ENCODE peak calls at places on chromosomes 3 and 15, in five cellular contexts. One of them, this sample, is unnamed.

GRCh38 chr3:111299070-111299672 is 227.6 kb downstream of the NECTIN3 start:
- DNase-seq in H9: no peak
- DNase-seq in upper lobe of right lung: no peak
- DNase-seq in tibial artery: no peak
- DNase-seq in CD8-positive, alpha-beta T cell: no peak
- DNase-seq in this sample: no peak

GRCh38 chr15:38991701-38992100 is 427.1 kb upstream of the RASGRP1 start:
- DNase-seq in upper lobe of right lung: no peak
- DNase-seq in H9: no peak
- DNase-seq in tibial artery: no peak
- DNase-seq in CD8-positive, alpha-beta T cell: no peak
- DNase-seq in this sample: no peak

GRCh38 chr3:71504250-71505036 is 79.1 kb downstream of the FOXP1 start:
- DNase-seq in CD8-positive, alpha-beta T cell: no peak
- DNase-seq in upper lobe of right lung: no peak
- DNase-seq in H9: no peak
- DNase-seq in tibial artery: no peak
- DNase-seq in this sample: peak

GRCh38 chr3:147816770-147817169 is 407.6 kb downstream of the ZIC1 start:
- DNase-seq in upper lobe of right lung: no peak
- DNase-seq in tibial artery: peak
- DNase-seq in CD8-positive, alpha-beta T cell: no peak
- DNase-seq in H9: no peak
- DNase-seq in this sample: no peak

GRCh38 chr3:196193037-196193737 is 18.0 kb downstream of the ZDHHC19 start:
- DNase-seq in tibial artery: no peak
- DNase-seq in H9: no peak
- DNase-seq in upper lobe of right lung: no peak
- DNase-seq in CD8-positive, alpha-beta T cell: no peak
- DNase-seq in this sample: no peak

GRCh38 chr3:25350741-25351140 is 77.3 kb upstream of the RARB start:
- DNase-seq in upper lobe of right lung: no peak
- DNase-seq in H9: no peak
- DNase-seq in CD8-positive, alpha-beta T cell: no peak
- DNase-seq in tibial artery: no peak
- DNase-seq in this sample: no peak

GRCh38 chr3:131794766-131795381 is 239.9 kb downstream of the CPNE4 start:
- DNase-seq in upper lobe of right lung: no peak
- DNase-seq in H9: peak
- DNase-seq in tibial artery: no peak
- DNase-seq in CD8-positive, alpha-beta T cell: no peak
- DNase-seq in this sample: peak

GRCh38 chr15:30953183-30953582 is 38.2 kb downstream of the MTMR10 start:
- DNase-seq in upper lobe of right lung: no peak
- DNase-seq in H9: no peak
- DNase-seq in tibial artery: no peak
- DNase-seq in CD8-positive, alpha-beta T cell: no peak
- DNase-seq in this sample: no peak

GRCh38 chr3:52831500-52832301 is 1.2 kb upstream of the ITIH4 start:
- DNase-seq in upper lobe of right lung: no peak
- DNase-seq in CD8-positive, alpha-beta T cell: no peak
- DNase-seq in H9: no peak
- DNase-seq in tibial artery: peak
- DNase-seq in this sample: peak

GRCh38 chr3:189277711-189278110 is 105.9 kb downstream of the TPRG1 start:
- DNase-seq in tibial artery: no peak
- DNase-seq in upper lobe of right lung: no peak
- DNase-seq in CD8-positive, alpha-beta T cell: no peak
- DNase-seq in H9: no peak
- DNase-seq in this sample: no peak

GRCh38 chr3:11306815-11307589 is 34.8 kb downstream of the ATG7 start:
- DNase-seq in tibial artery: peak
- DNase-seq in upper lobe of right lung: no peak
- DNase-seq in CD8-positive, alpha-beta T cell: no peak
- DNase-seq in H9: no peak
- DNase-seq in this sample: no peak

GRCh38 chr3:11305509-11305908 is 33.3 kb downstream of the ATG7 start:
- DNase-seq in tibial artery: no peak
- DNase-seq in H9: no peak
- DNase-seq in upper lobe of right lung: no peak
- DNase-seq in CD8-positive, alpha-beta T cell: no peak
- DNase-seq in this sample: no peak

GRCh38 chr3:11300970-11301369 is 28.8 kb downstream of the ATG7 start:
- DNase-seq in upper lobe of right lung: no peak
- DNase-seq in tibial artery: no peak
- DNase-seq in CD8-positive, alpha-beta T cell: no peak
- DNase-seq in H9: no peak
- DNase-seq in this sample: no peak

GRCh38 chr3:11304160-11304559 is 32.0 kb downstream of the ATG7 start:
- DNase-seq in upper lobe of right lung: no peak
- DNase-seq in tibial artery: no peak
- DNase-seq in H9: no peak
- DNase-seq in CD8-positive, alpha-beta T cell: no peak
- DNase-seq in this sample: no peak

DNA sequence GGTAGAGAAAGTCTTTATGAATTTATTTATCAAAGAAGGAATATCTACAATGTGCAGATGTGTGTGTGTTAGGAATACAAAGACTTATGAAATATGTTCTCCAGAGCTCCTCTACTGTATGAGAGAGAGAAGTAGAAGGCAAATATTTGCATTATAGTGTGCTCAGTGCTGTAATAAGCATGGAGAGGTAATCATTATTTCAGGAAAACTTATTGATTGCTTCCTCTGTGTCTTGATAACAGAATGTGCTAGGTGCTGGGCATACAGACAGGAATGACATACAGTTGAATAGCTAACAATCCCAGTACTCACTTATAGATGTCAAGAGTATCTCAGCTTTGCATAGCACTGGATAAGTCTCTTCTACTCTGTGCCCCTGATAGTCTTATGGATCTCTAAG is 30.2 kb downstream of the ATG7 start:
- DNase-seq in upper lobe of right lung: no peak
- DNase-seq in tibial artery: no peak
- DNase-seq in H9: no peak
- DNase-seq in CD8-positive, alpha-beta T cell: no peak
- DNase-seq in this sample: no peak
- H3K27ac ChIP-seq in upper lobe of right lung: no peak
- H3K27ac ChIP-seq in tibial artery: no peak
- H3K27ac ChIP-seq in H9: no peak
- H3K27ac ChIP-seq in CD8-positive, alpha-beta T cell: no peak
- H3K27ac ChIP-seq in this sample: no peak

GRCh38 chr3:58532794-58533220 is 4.2 kb downstream of the ACOX2 start:
- DNase-seq in upper lobe of right lung: peak
- DNase-seq in CD8-positive, alpha-beta T cell: peak
- DNase-seq in H9: peak
- DNase-seq in tibial artery: peak
- DNase-seq in this sample: peak

GRCh38 chr3:58534592-58535494 is 2.1 kb downstream of the ACOX2 start:
- DNase-seq in CD8-positive, alpha-beta T cell: no peak
- DNase-seq in upper lobe of right lung: no peak
- DNase-seq in H9: no peak
- DNase-seq in tibial artery: no peak
- DNase-seq in this sample: no peak

GRCh38 chr3:58537412-58538301 is 667 bp upstream of the ACOX2 start:
- DNase-seq in tibial artery: no peak
- DNase-seq in CD8-positive, alpha-beta T cell: no peak
- DNase-seq in upper lobe of right lung: no peak
- DNase-seq in H9: no peak
- DNase-seq in this sample: no peak

GRCh38 chr3:58536501-58537411 is at the start of gene ACOX2:
- DNase-seq in CD8-positive, alpha-beta T cell: no peak
- DNase-seq in H9: no peak
- DNase-seq in upper lobe of right lung: peak
- DNase-seq in tibial artery: peak
- DNase-seq in this sample: no peak

GRCh38 chr3:58535531-58536500 is 1.2 kb downstream of the ACOX2 start:
- DNase-seq in H9: no peak
- DNase-seq in tibial artery: no peak
- DNase-seq in upper lobe of right lung: no peak
- DNase-seq in CD8-positive, alpha-beta T cell: no peak
- DNase-seq in this sample: no peak
- TF ChIP-seq CTCF in H9: no peak
- TF ChIP-seq CTCF in tibial artery: no peak
- TF ChIP-seq CTCF in upper lobe of right lung: no peak
- TF ChIP-seq CTCF in CD8-positive, alpha-beta T cell: no peak
- TF ChIP-seq CTCF in this sample: no peak

GRCh38 chr3:106920609-106921008 is 456.6 kb upstream of the CCDC54 start:
- DNase-seq in tibial artery: no peak
- DNase-seq in H9: no peak
- DNase-seq in upper lobe of right lung: no peak
- DNase-seq in CD8-positive, alpha-beta T cell: no peak
- DNase-seq in this sample: no peak
- H3K27ac ChIP-seq in tibial artery: no peak
- H3K27ac ChIP-seq in H9: no peak
- H3K27ac ChIP-seq in upper lobe of right lung: no peak
- H3K27ac ChIP-seq in CD8-positive, alpha-beta T cell: no peak
- H3K27ac ChIP-seq in this sample: no peak

GRCh38 chr3:129230311-129231019 is 18.9 kb upstream of the COPG1 start:
- DNase-seq in CD8-positive, alpha-beta T cell: no peak
- DNase-seq in upper lobe of right lung: no peak
- DNase-seq in H9: no peak
- DNase-seq in tibial artery: peak
- DNase-seq in this sample: peak

GRCh38 chr3:129231331-129232119 is 17.9 kb upstream of the COPG1 start:
- DNase-seq in tibial artery: no peak
- DNase-seq in CD8-positive, alpha-beta T cell: no peak
- DNase-seq in upper lobe of right lung: no peak
- DNase-seq in H9: no peak
- DNase-seq in this sample: no peak

GRCh38 chr3:129224984-129225393 is 24.4 kb upstream of the COPG1 start:
- DNase-seq in H9: peak
- DNase-seq in CD8-positive, alpha-beta T cell: no peak
- DNase-seq in tibial artery: peak
- DNase-seq in upper lobe of right lung: peak
- DNase-seq in this sample: peak

GRCh38 chr3:129226374-129226773 is 23.0 kb upstream of the COPG1 start:
- DNase-seq in upper lobe of right lung: peak
- DNase-seq in H9: no peak
- DNase-seq in tibial artery: peak
- DNase-seq in CD8-positive, alpha-beta T cell: no peak
- DNase-seq in this sample: peak

GRCh38 chr3:129228891-129229585 is 20.4 kb upstream of the COPG1 start:
- DNase-seq in upper lobe of right lung: no peak
- DNase-seq in H9: peak
- DNase-seq in tibial artery: no peak
- DNase-seq in CD8-positive, alpha-beta T cell: no peak
- DNase-seq in this sample: peak
- TF ChIP-seq CTCF in upper lobe of right lung: no peak
- TF ChIP-seq CTCF in H9: peak
- TF ChIP-seq CTCF in tibial artery: no peak
- TF ChIP-seq CTCF in CD8-positive, alpha-beta T cell: no peak
- TF ChIP-seq CTCF in this sample: no peak

GRCh38 chr3:116148881-116149530 is 296.3 kb downstream of the LSAMP start:
- DNase-seq in CD8-positive, alpha-beta T cell: no peak
- DNase-seq in upper lobe of right lung: no peak
- DNase-seq in H9: no peak
- DNase-seq in tibial artery: no peak
- DNase-seq in this sample: no peak
- H3K27ac ChIP-seq in CD8-positive, alpha-beta T cell: no peak
- H3K27ac ChIP-seq in upper lobe of right lung: no peak
- H3K27ac ChIP-seq in H9: no peak
- H3K27ac ChIP-seq in tibial artery: no peak
- H3K27ac ChIP-seq in this sample: no peak

DNA sequence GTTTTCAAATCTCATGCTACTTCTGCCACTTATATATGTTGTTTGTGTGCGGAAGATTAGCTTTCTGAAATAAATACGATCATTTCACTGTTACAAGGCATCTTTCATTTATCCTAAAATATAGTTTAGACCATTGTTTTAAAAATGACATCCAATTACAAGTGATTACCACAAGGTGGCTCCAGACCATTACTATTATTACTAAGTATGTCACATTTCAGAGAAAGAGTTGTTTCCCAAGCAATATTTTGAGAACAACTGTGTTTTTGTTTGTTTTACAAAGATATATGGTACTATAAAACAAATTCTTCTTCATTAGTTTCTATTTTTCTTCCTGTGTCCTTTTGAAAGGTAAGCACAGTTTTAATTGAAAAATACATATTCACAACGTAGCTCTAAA is 136.0 kb upstream of the RAP2B start:
- DNase-seq in H9: no peak
- DNase-seq in upper lobe of right lung: no peak
- DNase-seq in CD8-positive, alpha-beta T cell: no peak
- DNase-seq in tibial artery: no peak
- DNase-seq in this sample: peak
- TF ChIP-seq CTCF in H9: peak
- TF ChIP-seq CTCF in upper lobe of right lung: peak
- TF ChIP-seq CTCF in CD8-positive, alpha-beta T cell: peak
- TF ChIP-seq CTCF in tibial artery: peak
- TF ChIP-seq CTCF in this sample: peak

GRCh38 chr15:67124111-67124510 is 58.7 kb downstream of the SMAD3 start:
- DNase-seq in H9: no peak
- DNase-seq in CD8-positive, alpha-beta T cell: no peak
- DNase-seq in upper lobe of right lung: no peak
- DNase-seq in tibial artery: no peak
- DNase-seq in this sample: no peak
- H3K27ac ChIP-seq in H9: no peak
- H3K27ac ChIP-seq in CD8-positive, alpha-beta T cell: no peak
- H3K27ac ChIP-seq in upper lobe of right lung: no peak
- H3K27ac ChIP-seq in tibial artery: peak
- H3K27ac ChIP-seq in this sample: peak

DNA sequence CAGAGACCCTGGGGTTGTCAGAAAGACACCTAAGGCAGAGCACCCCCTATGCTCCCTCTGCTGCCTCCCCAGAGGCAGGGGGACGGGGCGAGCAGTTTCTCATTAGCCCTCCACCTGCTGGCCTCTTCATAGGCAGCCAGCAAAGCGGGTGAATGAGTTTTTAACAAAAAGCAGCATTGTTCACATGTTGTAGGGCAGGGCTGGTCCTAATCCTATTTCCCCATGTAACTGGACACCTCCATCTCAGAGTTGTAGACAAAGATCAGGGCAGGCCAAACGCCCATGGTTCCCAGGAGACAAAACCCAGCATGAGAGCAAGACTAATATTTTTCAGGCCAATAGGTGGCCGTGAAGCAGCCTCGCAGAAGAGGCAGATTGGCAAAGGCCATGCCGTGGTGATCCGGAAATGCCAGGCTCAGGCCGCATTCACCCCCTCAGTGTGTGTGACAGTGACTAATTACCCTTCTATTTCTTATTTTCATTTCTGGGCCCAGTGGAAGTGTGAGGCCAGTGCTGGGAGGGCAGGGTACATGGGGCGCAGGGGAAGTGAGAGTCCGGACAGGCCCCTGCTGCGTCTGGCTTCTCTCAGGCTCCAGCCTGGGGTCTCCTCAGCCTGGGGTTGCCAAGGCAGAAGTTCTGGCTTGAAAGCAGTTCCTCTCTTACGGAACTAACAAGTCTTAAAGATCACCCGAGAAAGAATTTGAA is 64.7 kb downstream of the BOC start:
- DNase-seq in tibial artery: peak
- DNase-seq in H9: peak
- DNase-seq in CD8-positive, alpha-beta T cell: no peak
- DNase-seq in upper lobe of right lung: no peak
- DNase-seq in this sample: peak
- TF ChIP-seq CTCF in tibial artery: no peak
- TF ChIP-seq CTCF in H9: peak
- TF ChIP-seq CTCF in CD8-positive, alpha-beta T cell: no peak
- TF ChIP-seq CTCF in upper lobe of right lung: no peak
- TF ChIP-seq CTCF in this sample: no peak

GRCh38 chr3:126170073-126170916 is 10.1 kb downstream of the ALDH1L1 start:
- DNase-seq in H9: no peak
- DNase-seq in upper lobe of right lung: no peak
- DNase-seq in tibial artery: no peak
- DNase-seq in CD8-positive, alpha-beta T cell: no peak
- DNase-seq in this sample: no peak
- H3K27ac ChIP-seq in H9: no peak
- H3K27ac ChIP-seq in upper lobe of right lung: no peak
- H3K27ac ChIP-seq in tibial artery: no peak
- H3K27ac ChIP-seq in CD8-positive, alpha-beta T cell: no peak
- H3K27ac ChIP-seq in this sample: no peak